ENCODE peak calls at places on chromosomes 11 and 22, in four cellular contexts. A is tibial artery, T is GM06990, G is GM13977. I is an unnamed sample.

GRCh38 chr11:4203603-4204360 is 109.2 kb downstream of the RRM1 start:
- DNase-seq in A (no peak), T (no peak), G (no peak), I (no peak)

GRCh38 chr11:122367809-122368231 is 251.8 kb upstream of the BLID start:
- DNase-seq in A (peak), T (no peak), G (no peak), I (no peak)

GRCh38 chr22:17493384-17493981 is 69.8 kb upstream of the SLC25A18 start:
- DNase-seq in A (no peak), T (no peak), G (no peak), I (no peak)

GRCh38 chr11:100467821-100468508 is 219.1 kb upstream of the ARHGAP42 start:
- DNase-seq in A (no peak), T (no peak), G (no peak), I (no peak)

GRCh38 chr11:10454902-10455631 is at the start of gene AMPD3:
- DNase-seq in A (no peak), T (no peak), G (peak), I (no peak)

GRCh38 chr11:65297026-65297667 is 17.5 kb upstream of the CDC42EP2 start:
- DNase-seq in A (no peak), T (no peak), G (no peak), I (no peak)

GRCh38 chr11:6635082-6635932 is 16.1 kb upstream of the TPP1 start:
- DNase-seq in A (no peak), T (no peak), G (no peak), I (no peak)

GRCh38 chr11:2314136-2314524 is 12.3 kb downstream of the TSPAN32 start:
- DNase-seq in A (no peak), T (no peak), G (no peak), I (no peak)

DNA sequence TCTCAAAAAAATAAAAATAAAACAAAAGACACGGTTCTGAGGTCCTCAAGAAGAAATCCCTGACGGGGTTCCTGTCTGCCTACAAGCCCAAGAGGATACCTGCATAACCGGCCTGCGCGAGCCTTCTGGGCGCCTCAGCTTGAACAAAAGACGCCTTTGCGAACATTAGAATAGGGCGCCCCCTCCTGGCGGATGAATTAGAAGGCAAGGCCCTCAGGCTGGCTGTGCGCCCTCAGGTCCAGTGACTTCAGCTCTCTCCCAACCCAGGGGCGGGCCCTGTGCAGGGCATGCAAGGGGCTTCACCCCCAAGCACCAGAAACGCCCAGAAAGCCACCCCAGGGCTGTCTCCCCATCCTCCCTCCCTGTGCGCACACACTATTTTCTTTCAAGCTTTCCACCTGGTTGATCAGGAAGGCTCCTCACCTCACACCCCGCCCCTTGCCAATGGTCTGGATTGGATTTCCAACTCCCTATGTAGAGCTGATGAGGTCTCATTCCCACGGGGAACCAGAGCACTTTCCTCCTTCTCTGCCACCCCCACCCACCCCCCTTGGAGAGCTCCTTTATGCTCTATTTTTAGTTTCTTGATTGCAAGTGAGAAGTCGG is 273.3 kb downstream of the BUD13 start:
- DNase-seq in A (peak), T (peak), G (peak), I (peak)
- TF ChIP-seq CTCF in A (no peak), T (peak), G (peak), I (peak)

GRCh38 chr22:41518048-41518347 is 26.3 kb downstream of the POLR3H start:
- DNase-seq in A (no peak), T (no peak), G (no peak), I (no peak)
- TF ChIP-seq CTCF in A (no peak), T (no peak), G (no peak), I (peak)

DNA sequence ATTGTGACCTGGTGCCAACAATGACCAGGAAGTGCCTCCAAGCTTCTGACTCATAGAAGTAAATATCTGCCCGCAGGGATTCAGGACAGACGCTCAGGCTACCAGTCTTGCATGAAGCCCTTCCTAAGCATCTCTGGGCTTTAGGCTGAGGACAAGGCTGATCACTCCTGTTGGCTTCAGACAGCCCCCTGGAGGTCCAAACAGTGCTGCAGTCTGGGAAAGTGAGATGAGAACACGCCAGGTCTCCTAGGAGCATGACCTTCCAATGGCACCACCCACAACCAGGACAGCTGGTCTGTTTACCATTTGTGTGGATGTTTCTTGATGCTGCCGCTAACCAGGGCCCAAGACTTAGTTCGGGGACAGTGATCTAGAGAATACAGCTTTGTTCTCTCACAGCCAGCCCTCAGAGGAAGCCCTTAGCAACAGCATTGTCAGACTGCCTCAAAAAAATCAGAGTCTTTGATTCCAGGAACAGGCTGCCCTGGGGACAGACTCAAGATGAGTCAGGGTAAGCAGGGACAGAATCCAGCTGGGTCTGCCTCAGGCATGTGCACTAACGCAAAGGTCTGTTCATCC is 111.2 kb downstream of the ZNF280B start:
- DNase-seq in A (peak), T (no peak), G (no peak), I (no peak)
- TF ChIP-seq CTCF in A (no peak), T (no peak), G (no peak), I (no peak)

DNA sequence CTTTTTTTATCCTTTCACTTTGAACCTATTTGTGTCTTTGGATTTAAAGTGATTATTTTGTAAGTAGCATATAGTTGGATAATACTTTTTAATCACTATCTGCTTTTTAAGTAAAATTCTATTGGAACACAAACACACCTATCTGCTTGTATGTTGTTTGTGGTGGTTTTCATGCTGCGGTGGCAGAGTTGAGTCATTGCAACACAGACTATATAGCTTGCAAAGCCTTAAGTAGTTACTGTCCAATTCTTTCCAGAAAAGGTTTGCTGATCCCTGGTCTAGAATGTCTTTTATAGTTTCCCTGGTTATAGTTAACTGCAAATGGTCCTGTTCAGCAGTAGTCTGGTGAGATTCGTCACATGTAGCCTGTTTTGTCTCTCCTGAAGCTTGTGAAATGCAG is 21.5 kb downstream of the SHANK3 start:
- DNase-seq in A (no peak), T (no peak), G (no peak), I (no peak)
- TF ChIP-seq CTCF in A (no peak), T (peak), G (no peak), I (no peak)

DNA sequence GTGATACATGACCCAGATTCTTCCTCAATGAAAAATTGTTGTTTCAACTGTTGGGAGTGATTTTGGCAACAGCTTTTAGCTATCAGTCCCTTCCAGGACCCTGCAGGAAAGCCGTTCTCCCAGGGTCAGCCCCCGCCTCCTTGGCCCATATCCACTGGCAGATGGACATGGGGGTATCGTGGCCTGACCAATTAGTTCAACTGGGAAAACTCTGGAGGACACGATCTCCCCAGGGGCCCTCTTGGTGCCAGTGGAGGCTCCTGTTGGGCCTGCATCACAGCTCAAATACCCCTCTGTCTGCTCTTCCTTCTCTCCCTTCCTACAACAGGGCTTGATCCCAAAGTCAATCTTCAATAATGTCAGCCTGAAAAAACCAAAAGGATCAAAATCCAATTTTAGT is 272.5 kb upstream of the B3GAT1 start:
- DNase-seq in A (no peak), T (no peak), G (no peak), I (no peak)
- TF ChIP-seq CTCF in A (no peak), T (no peak), G (no peak), I (no peak)

GRCh38 chr11:24086921-24087320 is 409.9 kb upstream of the LUZP2 start:
- DNase-seq in A (no peak), T (no peak), G (no peak), I (no peak)
- TF ChIP-seq CTCF in A (no peak), T (no peak), G (no peak), I (no peak)

GRCh38 chr11:19679952-19680823 is 32.4 kb upstream of the NAV2 start:
- DNase-seq in A (peak), T (no peak), G (no peak), I (no peak)
- TF ChIP-seq CTCF in A (peak), T (no peak), G (no peak), I (no peak)

I was measured in mesothelial cell of epicardium.